ENCODE peak calls at places on chromosomes 11 and 22, in nine cellular contexts. V, O, C, E, N, W, U, P and F are unnamed samples.

GRCh38 chr22:41286639-41287091 is 678 bp upstream of the RANGAP1 start:
- DNase-seq in W (no peak), U (no peak), E (no peak), V (peak), C (no peak), N (no peak), P (no peak), O (no peak), F (no peak)

GRCh38 chr22:23037429-23038333 is 32.6 kb upstream of the GNAZ start:
- DNase-seq in W (no peak), N (no peak), V (no peak), C (no peak), O (no peak), U (no peak), P (no peak), E (no peak), F (no peak)

GRCh38 chr22:37043828-37044538 is 7.6 kb upstream of the KCTD17 start:
- DNase-seq in V (peak), P (peak), N (no peak), C (peak), E (peak), O (peak), W (peak), U (peak), F (peak)

GRCh38 chr22:37741312-37741795 is 44.5 kb downstream of the TRIOBP start:
- DNase-seq in V (peak), E (peak), U (peak), P (peak), O (peak), C (peak), N (peak), W (peak), F (peak)

GRCh38 chr11:33187851-33188722 is 26.8 kb upstream of the CSTF3 start:
- DNase-seq in N (peak), V (peak), E (no peak), O (no peak), C (no peak), P (no peak), U (no peak), W (no peak), F (no peak)

GRCh38 chr11:69537855-69538640 is 56.6 kb downstream of the LINC01488 start:
- DNase-seq in W (no peak), C (no peak), N (no peak), P (peak), O (no peak), E (no peak), V (no peak), U (no peak), F (no peak)

GRCh38 chr22:42399315-42400271 is 32.6 kb downstream of the NFAM1 start:
- DNase-seq in W (peak), N (no peak), U (peak), C (peak), V (peak), O (peak), E (peak), P (peak), F (peak)

GRCh38 chr11:117822031-117822521 is 2.5 kb downstream of the FXYD2 start:
- DNase-seq in W (no peak), P (peak), C (peak), N (peak), E (no peak), O (peak), U (peak), V (peak), F (peak)

GRCh38 chr11:48034926-48035876 is 54.8 kb downstream of the PTPRJ start:
- DNase-seq in C (peak), W (no peak), P (no peak), U (no peak), V (peak), E (no peak), N (peak), O (no peak), F (peak)

GRCh38 chr11:114017723-114018122 is 41.8 kb upstream of the ZBTB16 start:
- DNase-seq in V (no peak), C (no peak), E (no peak), P (no peak), O (no peak), W (no peak), U (no peak), N (no peak), F (no peak)

GRCh38 chr11:115737875-115738274 is 233.7 kb upstream of the CADM1 start:
- DNase-seq in O (no peak), N (no peak), E (no peak), W (peak), P (no peak), V (no peak), C (no peak), U (no peak), F (no peak)

GRCh38 chr11:100741866-100742625 is 55.0 kb downstream of the ARHGAP42 start:
- DNase-seq in O (no peak), P (no peak), E (no peak), W (no peak), C (no peak), V (no peak), U (no peak), N (no peak), F (no peak)

GRCh38 chr22:19199479-19199878 is 20.9 kb upstream of the SLC25A1 start:
- DNase-seq in U (no peak), C (no peak), W (no peak), V (no peak), E (no peak), N (no peak), O (no peak), P (no peak), F (no peak)

GRCh38 chr11:123833095-123833494 is 26.9 kb upstream of the OR6M1 start:
- DNase-seq in U (no peak), O (no peak), C (no peak), E (no peak), W (no peak), N (no peak), V (no peak), P (no peak), F (no peak)

DNA sequence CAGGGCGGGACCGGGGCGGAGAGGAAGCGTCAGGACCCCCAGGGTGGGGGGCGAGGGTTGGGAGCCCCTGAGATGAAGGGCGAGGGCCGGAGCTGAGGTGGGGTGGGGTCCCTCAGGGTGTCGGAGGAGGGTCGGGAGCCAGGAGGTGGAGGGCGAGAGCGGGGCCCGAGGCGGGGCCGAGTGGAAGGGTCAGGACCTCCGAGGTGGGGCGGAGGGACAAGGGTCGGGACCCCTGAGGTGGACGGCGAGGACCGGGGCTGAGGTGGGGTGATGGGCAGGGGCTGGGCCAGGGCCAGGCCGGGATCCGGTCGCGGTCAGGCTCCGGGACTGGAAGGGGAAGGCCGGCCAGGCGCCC is 409 bp downstream of the SMC1B start:
- DNase-seq in E (no peak), P (no peak), N (no peak), U (no peak), C (no peak), O (no peak), W (no peak), V (no peak), F (peak)
- H3K4me3 ChIP-seq in E (peak), P (peak), N (no peak), U (no peak), C (peak), O (no peak), W (peak), V (no peak), F (peak)

DNA sequence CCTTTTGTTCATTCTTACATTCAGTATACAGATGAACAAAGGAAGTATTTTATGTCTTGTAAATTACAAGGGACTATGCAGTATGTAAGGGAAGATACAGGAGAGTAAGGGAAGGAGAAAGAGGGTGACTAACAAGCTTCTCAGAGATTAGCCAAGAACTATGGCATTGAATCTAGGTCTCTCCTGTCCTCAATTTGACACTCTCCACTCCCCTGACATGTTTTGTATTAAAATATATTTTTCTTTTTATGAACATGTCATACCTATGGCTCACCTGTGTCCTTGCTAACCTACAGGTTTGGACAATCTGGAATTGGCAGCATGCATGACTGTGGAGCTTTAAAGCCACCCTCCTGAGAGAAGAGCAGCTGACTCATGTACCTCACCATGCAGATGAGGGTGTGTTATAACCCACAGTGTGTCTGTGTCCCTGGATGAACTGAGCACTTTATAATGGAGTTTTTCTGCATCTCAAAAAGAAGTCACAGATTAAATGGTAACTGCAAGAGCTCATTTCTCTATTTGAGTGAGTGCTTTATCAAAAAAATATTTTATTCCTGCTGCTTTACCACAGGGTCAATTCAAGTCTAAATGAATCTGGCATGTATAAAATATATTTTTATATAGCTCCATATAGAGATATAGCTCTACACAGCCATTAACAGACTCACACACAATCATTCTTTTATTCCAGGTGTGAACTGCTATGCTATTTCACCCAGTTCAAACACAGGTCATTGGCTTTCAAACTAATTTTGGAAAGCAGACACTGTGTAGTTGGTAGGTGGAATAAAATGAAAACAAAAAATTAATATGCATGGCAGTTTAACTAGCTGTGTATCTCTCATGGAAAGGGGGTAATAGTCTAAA is 63.3 kb downstream of the MAML2 start:
- DNase-seq in O (no peak), E (no peak), U (no peak), C (no peak), N (no peak), W (peak), P (no peak), V (no peak), F (no peak)
- H3K4me3 ChIP-seq in O (no peak), E (no peak), U (no peak), C (no peak), N (no peak), W (no peak), P (no peak), V (no peak), F (no peak)

DNA sequence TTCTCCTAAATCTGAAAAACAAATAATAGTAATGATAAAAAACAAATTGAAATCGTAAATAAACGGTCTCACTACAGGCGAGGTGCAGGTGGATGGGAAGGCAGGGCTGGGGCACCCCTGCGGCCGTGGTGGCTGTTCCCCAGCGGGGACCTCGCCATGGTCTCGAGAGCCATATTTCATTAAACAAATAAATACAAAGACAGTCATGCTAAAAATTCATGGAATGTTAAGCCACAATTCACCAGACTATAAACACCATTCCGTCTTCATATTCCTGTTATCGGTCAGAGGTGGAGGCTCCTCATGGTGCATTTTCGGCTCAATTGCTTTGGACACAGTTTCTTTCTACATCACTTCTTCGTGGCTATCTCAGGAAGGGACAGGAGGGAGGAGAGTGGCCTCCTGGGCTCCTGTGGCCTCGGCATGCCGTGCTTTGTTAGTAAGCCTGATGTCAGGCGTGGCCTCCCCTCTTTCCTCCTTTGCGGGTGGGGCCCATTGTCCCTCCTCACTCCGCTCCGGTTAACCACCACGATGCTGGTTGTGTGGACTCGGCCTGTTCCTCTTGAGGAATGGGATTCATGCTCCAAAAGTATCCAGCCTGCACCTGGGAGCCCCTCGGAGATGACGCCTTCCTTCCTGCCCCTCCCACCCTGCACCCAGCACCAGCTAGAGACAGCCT is 16.1 kb upstream of the BRSK2 start:
- DNase-seq in N (no peak), C (no peak), O (no peak), U (no peak), P (no peak), E (no peak), V (no peak), W (no peak), F (peak)
- H3K4me3 ChIP-seq in N (no peak), C (no peak), O (no peak), U (no peak), P (no peak), E (no peak), V (no peak), W (no peak), F (no peak)

GRCh38 chr11:12110714-12111481 is 508 bp downstream of the MICAL2 start:
- DNase-seq in V (no peak), P (peak), C (peak), O (peak), U (peak), E (peak), W (peak), N (peak), F (peak)

GRCh38 chr11:12110201-12110713 is at the start of gene MICAL2:
- DNase-seq in W (peak), E (peak), V (peak), U (peak), C (peak), O (peak), P (peak), N (peak), F (peak)

GRCh38 chr11:12112731-12113130 is 2.3 kb downstream of the MICAL2 start:
- DNase-seq in W (no peak), U (no peak), O (no peak), N (peak), E (no peak), P (no peak), C (no peak), V (no peak), F (no peak)

GRCh38 chr11:12112150-12112520 is 1.7 kb downstream of the MICAL2 start:
- DNase-seq in N (peak), V (no peak), C (no peak), P (no peak), U (no peak), E (no peak), W (no peak), O (no peak), F (no peak)

DNA sequence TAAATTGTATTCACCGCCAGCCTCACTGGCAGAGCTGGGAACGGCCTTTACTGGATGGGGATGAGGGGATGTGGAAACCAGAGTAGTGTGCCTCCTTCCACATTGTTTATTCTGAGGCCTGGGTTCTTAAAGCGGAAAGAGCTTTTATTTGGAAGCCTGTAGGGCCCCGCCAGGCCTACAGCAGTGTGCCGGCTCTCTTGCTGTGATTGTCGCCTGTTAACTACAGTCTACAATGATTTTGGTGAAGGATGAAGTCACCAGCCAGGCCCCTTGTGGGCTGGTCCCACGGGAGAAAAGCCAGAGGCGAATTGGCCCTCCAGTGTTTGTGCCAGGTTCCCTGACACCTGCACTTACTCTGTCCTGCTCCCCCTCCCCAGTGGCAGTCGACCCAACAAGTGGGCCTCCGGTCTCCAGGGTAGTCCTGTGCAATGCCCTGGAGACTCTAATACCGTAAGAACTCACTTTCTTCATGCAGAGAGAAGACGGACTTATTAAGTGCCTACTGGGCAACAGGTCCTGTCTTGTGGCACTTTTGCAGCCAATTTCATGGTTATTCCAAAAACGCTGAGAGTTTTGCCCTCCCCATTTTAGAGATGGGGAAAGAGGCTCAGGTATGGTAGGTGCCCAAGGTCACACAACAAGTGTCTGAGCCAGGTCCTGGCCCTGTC is 1.2 kb downstream of the MICAL2 start:
- DNase-seq in N (peak), O (peak), V (no peak), C (no peak), U (no peak), P (no peak), E (no peak), W (peak), F (peak)
- H3K4me3 ChIP-seq in N (peak), O (peak), V (peak), C (peak), U (peak), P (peak), E (peak), W (peak), F (peak)

GRCh38 chr11:56911312-56911711 is 77.4 kb upstream of the OR5AK2 start:
- DNase-seq in U (no peak), E (no peak), O (no peak), V (no peak), W (no peak), P (no peak), N (no peak), C (no peak), F (no peak)

GRCh38 chr11:56910785-56911184 is 77.9 kb upstream of the OR5AK2 start:
- DNase-seq in C (no peak), V (no peak), N (no peak), P (no peak), U (no peak), O (no peak), W (no peak), E (no peak), F (no peak)

GRCh38 chr11:56909080-56909479 is 79.6 kb upstream of the OR5AK2 start:
- DNase-seq in N (no peak), O (no peak), V (no peak), E (no peak), W (no peak), P (no peak), U (no peak), C (no peak), F (peak)

GRCh38 chr11:56910046-56910753 is 78.5 kb upstream of the OR5AK2 start:
- DNase-seq in V (no peak), W (no peak), C (peak), O (no peak), E (no peak), N (no peak), U (no peak), P (no peak), F (no peak)

GRCh38 chr11:56909563-56909962 is 79.2 kb upstream of the OR5AK2 start:
- DNase-seq in W (no peak), V (no peak), C (no peak), P (no peak), U (no peak), N (no peak), O (no peak), E (no peak), F (no peak)
- H3K4me3 ChIP-seq in W (no peak), V (no peak), C (no peak), P (no peak), U (no peak), N (no peak), O (no peak), E (no peak), F (no peak)

DNA sequence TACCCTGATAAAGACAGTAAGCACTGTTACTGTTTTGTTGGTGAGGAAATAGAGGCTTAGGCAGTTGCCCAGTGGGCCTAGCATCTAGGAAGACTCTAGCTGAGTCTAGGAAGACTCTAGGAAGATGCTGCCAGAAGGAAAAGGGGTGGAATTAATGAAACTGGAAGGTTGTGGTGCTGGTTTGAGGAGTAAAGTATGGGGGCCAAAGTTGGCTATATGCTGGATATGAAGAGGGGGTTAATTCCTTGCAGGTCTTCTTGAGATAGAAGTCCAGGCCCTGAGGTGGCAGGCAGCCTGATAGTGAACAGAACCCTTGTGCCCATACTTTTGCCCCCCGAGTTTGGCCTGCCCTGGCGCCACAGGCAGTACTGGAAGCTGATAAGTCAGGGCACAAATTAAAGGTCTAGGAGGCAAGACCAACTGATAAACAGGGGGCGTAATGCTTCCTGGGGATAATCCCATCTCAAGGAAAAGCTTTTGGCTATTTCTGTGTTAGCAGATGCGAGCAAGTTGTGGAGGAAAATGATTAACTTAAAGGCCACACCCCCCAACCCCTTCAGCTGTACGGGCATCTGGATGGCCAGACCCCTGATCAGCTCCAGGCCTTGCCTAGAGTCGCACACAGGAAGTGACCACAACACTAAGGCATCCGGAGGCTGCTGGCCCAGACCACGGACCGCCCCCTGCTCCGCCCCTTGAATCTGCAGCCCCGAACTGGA is 3.1 kb downstream of the ILK start:
- DNase-seq in C (peak), V (peak), P (peak), W (peak), O (peak), U (peak), N (peak), E (peak), F (peak)
- H3K4me3 ChIP-seq in C (peak), V (no peak), P (peak), W (peak), O (peak), U (no peak), N (peak), E (peak), F (peak)

DNA sequence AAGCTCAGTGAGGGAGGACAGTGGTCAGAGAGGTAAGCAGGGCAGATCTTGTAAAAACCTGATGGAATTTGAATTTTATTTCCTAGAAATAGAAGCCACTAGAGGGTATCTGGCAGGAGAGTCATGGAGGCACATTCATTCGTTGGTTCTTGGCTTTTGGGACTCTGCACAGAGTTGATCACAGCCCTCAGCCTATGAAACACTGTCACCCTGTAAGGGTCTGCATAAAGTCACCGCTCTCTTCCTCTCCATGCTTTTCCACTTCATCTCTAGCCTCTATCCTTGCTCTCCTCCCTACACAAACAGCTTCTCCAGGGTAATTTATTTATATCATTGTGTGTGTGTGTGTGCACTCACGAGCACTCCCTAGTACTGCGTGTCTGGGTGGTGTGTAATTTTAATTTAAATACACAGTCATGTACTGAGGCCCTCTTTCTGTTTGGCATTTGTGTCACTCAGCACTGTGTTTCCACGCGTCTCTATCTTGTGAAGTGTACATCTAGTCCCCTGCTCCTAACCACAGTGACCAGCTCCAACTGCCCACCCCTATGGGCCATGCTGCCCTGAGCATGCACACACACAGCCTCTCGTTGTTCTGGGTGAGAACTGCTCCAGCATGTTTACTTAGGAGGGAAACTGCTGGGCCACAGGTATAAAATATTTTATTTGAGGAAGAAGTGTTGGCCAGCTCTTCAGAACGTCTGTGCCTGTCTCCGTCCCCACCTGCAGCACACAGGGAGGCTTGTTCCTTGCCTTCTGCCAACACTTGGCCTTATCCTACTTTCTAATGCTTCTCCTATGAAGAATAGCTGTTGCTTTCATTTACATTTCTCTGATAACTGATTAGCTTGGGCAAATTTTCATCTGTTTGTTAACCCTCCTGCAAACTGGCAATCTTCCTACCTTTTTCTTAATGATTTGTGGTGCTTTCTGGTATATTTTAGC is 4.5 kb downstream of the KCNQ1OT1 start:
- DNase-seq in C (no peak), N (peak), O (no peak), P (peak), U (no peak), V (no peak), E (no peak), W (no peak), F (no peak)
- H3K4me3 ChIP-seq in C (no peak), N (no peak), O (no peak), P (no peak), U (no peak), V (no peak), E (no peak), W (no peak), F (no peak)